ENCODE peak calls at places on chromosome 6, in five cellular contexts. N is Peyer's patch, D is HFFc6, F is fibroblast of the aortic adventitia, Z is epithelial cell of esophagus. A is an unnamed sample.

GRCh38 chr6:38194282-38194572 is 374.7 kb downstream of the ZFAND3 start:
- DNase-seq in N (no peak), F (no peak), Z (no peak), D (no peak), A (no peak)

GRCh38 chr6:161257778-161258457 is 15.9 kb downstream of the AGPAT4 start:
- DNase-seq in N (no peak), Z (peak; percentile 39), D (peak; percentile 82), F (peak; percentile 98), A (peak; percentile 79)

GRCh38 chr6:5547571-5547970 is 286.3 kb downstream of the FARS2 start:
- DNase-seq in N (no peak), F (no peak), Z (no peak), D (no peak), A (no peak)

GRCh38 chr6:134622382-134623173 is 304.7 kb upstream of the SGK1 start:
- DNase-seq in D (no peak), F (no peak), Z (peak; percentile 59), N (no peak), A (peak; percentile 29)

GRCh38 chr6:57085441-57085840 is 4.5 kb upstream of the ZNF451 start:
- DNase-seq in F (no peak), N (no peak), Z (no peak), D (no peak), A (no peak)

GRCh38 chr6:34529665-34530327 is 26.3 kb downstream of the SPDEF start:
- DNase-seq in Z (peak; percentile 29), N (no peak), F (no peak), D (no peak), A (peak; percentile 53)

GRCh38 chr6:12709116-12709515 is 7.5 kb upstream of the PHACTR1 start:
- DNase-seq in D (peak; percentile 32), Z (peak; percentile 11), N (no peak), F (no peak), A (no peak)

GRCh38 chr6:27492776-27493175 is 19.9 kb upstream of the ZNF184 start:
- DNase-seq in D (no peak), F (no peak), N (no peak), Z (no peak), A (no peak)

GRCh38 chr6:30915591-30915946 is 1.5 kb downstream of the VARS2 start:
- DNase-seq in N (no peak), D (peak; percentile 55), F (peak; percentile 85), Z (peak; percentile 74), A (peak; percentile 75)

GRCh38 chr6:145069966-145070365 is 665.4 kb downstream of the EPM2A start:
- DNase-seq in F (no peak), N (no peak), Z (no peak), D (peak; percentile 38), A (no peak)

GRCh38 chr6:31567531-31568370 is 4.3 kb upstream of the LTA start:
- DNase-seq in N (no peak), F (no peak), Z (no peak), D (no peak), A (no peak)

GRCh38 chr6:9397981-9398559 is 962.7 kb upstream of the SLC35B3 start:
- DNase-seq in D (no peak), F (no peak), Z (peak; percentile 93), N (no peak), A (peak; percentile 25)

GRCh38 chr6:159008656-159009288 is 8.8 kb upstream of the RSPH3 start:
- DNase-seq in N (no peak), Z (peak; percentile 68), D (peak; percentile 27), F (peak; percentile 47), A (peak; percentile 53)

GRCh38 chr6:107114213-107114871 is 973 bp downstream of the BEND3 start:
- DNase-seq in D (peak; percentile 81), N (peak; percentile 62), F (peak; percentile 82), Z (peak; percentile 83), A (peak; percentile 86)

GRCh38 chr6:89068695-89069094 is 11.9 kb upstream of the PNRC1 start:
- DNase-seq in D (no peak), Z (no peak), F (no peak), N (no peak), A (no peak)

GRCh38 chr6:89063881-89064280 is 16.7 kb upstream of the PNRC1 start:
- DNase-seq in D (no peak), F (no peak), N (no peak), Z (no peak), A (no peak)

GRCh38 chr6:89069536-89070163 is 10.9 kb upstream of the PNRC1 start:
- DNase-seq in Z (no peak), D (no peak), N (no peak), F (no peak), A (no peak)

GRCh38 chr6:89067796-89068195 is 12.8 kb upstream of the PNRC1 start:
- DNase-seq in Z (peak; percentile 81), F (no peak), D (no peak), N (no peak), A (peak; percentile 75)

DNA sequence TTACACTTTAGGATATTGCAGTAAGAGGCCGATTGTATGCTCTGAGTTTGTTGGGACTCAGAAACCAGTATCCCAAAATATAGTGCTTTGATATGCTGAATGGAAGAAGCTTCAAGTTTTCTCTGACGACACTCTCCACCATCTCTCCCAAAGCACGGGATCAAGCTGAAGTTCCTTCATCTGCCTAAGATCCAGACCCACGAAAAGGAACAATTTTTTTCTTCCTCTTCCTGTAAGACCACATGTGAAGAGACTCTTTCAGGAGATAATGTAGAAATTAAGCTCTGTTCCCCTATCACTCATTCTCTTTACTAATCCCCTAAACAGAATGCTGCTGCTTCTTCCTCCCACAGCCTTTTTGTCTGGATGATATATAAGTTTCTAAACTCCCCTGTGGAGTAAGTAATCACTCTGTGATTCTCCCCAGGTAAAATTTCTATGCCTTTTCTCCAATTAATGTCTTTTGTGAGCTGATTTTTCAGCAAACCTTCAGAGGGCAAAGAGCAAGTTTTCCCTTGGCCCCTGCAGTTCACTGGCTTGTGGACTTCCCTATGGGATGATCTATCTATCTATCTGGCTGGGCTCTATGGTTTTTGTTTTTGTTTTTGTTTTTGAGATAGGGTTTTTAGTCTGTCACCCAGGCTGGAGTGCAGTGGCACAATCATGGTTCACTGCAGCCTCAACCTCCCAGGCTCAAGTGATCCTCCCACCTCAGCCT is 13.5 kb upstream of the PNRC1 start:
- DNase-seq in D (no peak), Z (no peak), N (no peak), F (no peak), A (no peak)
- TF ChIP-seq CTCF in D (no peak), Z (no peak), N (no peak), F (no peak), A (no peak)

GRCh38 chr6:79985128-79985527 is 19.3 kb upstream of the TTK start:
- DNase-seq in Z (no peak), D (no peak), N (no peak), F (no peak), A (no peak)

GRCh38 chr6:79989641-79990040 is 14.8 kb upstream of the TTK start:
- DNase-seq in F (no peak), D (no peak), Z (no peak), N (no peak), A (no peak)

GRCh38 chr6:79981647-79982046 is 22.8 kb upstream of the TTK start:
- DNase-seq in N (no peak), F (no peak), Z (no peak), D (no peak), A (no peak)

DNA sequence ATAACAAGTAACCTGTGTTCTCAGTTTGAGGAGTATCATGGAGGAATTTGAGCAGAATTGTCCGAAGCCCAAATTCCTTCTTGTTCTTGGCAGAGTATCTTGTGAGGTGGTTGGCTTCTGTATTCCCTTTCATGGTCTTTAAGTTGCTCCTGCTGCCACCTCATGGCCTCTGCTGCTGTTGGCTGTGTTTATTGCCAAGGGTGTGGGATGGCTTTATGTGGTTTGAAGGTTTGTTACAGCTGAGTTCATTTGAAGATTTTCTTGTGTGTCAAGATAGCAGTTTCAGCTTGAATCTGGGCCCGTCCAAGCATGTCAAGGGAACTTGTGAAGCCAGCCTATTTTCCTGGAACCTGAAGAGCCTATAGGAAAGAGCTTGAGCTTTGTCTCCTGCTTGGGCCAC is 20.2 kb upstream of the TTK start:
- DNase-seq in N (no peak), D (no peak), Z (peak; percentile 86), F (peak; percentile 27), A (peak; percentile 26)
- TF ChIP-seq CTCF in N (no peak), D (no peak), Z (peak; percentile 59), F (no peak), A (no peak)

GRCh38 chr6:84648444-84648843 is 116.0 kb downstream of the TBX18 start:
- DNase-seq in F (no peak), Z (no peak), N (no peak), D (no peak), A (no peak)
- TF ChIP-seq CTCF in F (no peak), Z (no peak), N (no peak), D (peak; percentile 18), A (no peak)

DNA sequence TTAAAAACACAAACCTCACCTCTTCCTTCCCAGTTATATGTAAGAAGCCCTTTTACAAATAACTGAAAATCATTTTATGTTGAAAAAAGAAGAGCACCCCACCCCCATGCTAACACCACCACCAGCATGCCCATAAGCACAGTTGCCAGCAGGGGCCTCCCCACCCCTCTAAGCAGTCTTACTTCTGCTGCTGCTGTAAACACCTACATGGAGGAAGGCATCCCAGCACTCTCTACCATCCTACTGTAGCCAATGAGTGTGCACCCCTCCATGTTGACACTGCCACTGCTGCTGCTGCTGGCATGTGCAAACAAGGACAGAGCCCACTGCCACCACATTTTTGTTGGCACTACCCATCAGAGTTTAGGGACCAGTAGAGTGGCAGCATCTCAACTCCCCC is 49.6 kb upstream of the PHIP start:
- DNase-seq in N (no peak), D (no peak), Z (no peak), F (no peak), A (no peak)
- TF ChIP-seq CTCF in N (no peak), D (no peak), Z (no peak), F (no peak), A (no peak)

GRCh38 chr6:13767121-13767794 is 47.1 kb downstream of the MCUR1 start:
- DNase-seq in N (peak; percentile 42), Z (no peak), F (peak; percentile 57), D (peak; percentile 36), A (no peak)
- TF ChIP-seq CTCF in N (peak; percentile 6), Z (no peak), F (no peak), D (no peak), A (no peak)

A was measured in MCF 10A.